ENCODE peak calls at places on chromosomes 12 and 14, in five cellular contexts. U, A, O, J and N are unnamed samples.

GRCh38 chr12:97324471-97324870 is 138.1 kb upstream of the RMST start:
- DNase-seq in U (no peak), J (peak), A (no peak), O (no peak), N (no peak)

GRCh38 chr14:47278233-47278842 is 397.1 kb downstream of the MDGA2 start:
- DNase-seq in U (no peak), O (peak), A (peak), J (peak), N (no peak)

GRCh38 chr12:124523071-124523470 is 44.3 kb downstream of the NCOR2 start:
- DNase-seq in A (no peak), O (no peak), J (no peak), U (no peak), N (peak)

GRCh38 chr14:83342590-83342989 is 1808.9 kb upstream of the SEL1L start:
- DNase-seq in J (no peak), O (no peak), U (no peak), A (no peak), N (no peak)

GRCh38 chr12:113054948-113055486 is 1.5 kb upstream of the DTX1 start:
- DNase-seq in A (no peak), J (no peak), U (no peak), O (no peak), N (peak)

GRCh38 chr12:104578453-104578852 is 121.7 kb downstream of the CHST11 start:
- DNase-seq in O (peak), J (no peak), U (no peak), A (no peak), N (peak)

GRCh38 chr12:121713257-121714155 is 954 bp downstream of the TMEM120B start:
- DNase-seq in O (peak), A (no peak), J (no peak), U (no peak), N (peak)

GRCh38 chr14:104676694-104677505 is 12.5 kb upstream of the INF2 start:
- DNase-seq in A (no peak), O (no peak), U (no peak), J (peak), N (peak)

GRCh38 chr12:84919271-84919670 is 6.7 kb upstream of the SLC6A15 start:
- DNase-seq in J (no peak), U (no peak), O (peak), A (no peak), N (no peak)

GRCh38 chr14:90785876-90786450 is 30.3 kb downstream of the TTC7B start:
- DNase-seq in U (no peak), A (no peak), J (no peak), O (no peak), N (no peak)

GRCh38 chr12:31524791-31525495 is 66.0 kb downstream of the DENND5B start:
- DNase-seq in U (no peak), O (peak), J (no peak), A (peak), N (no peak)

GRCh38 chr12:115866909-115867525 is 410.5 kb downstream of the MED13L start:
- DNase-seq in J (no peak), O (peak), A (no peak), U (no peak), N (no peak)

GRCh38 chr14:101476258-101476930 is 84.9 kb upstream of the DIO3 start:
- DNase-seq in O (no peak), J (no peak), A (no peak), U (no peak), N (no peak)

GRCh38 chr12:105523164-105524057 is 192.9 kb downstream of the C12orf75 start:
- DNase-seq in U (peak), A (no peak), J (no peak), O (peak), N (peak)

GRCh38 chr12:122955151-122955550 is 11.1 kb downstream of the ABCB9 start:
- DNase-seq in A (no peak), J (no peak), O (no peak), U (no peak), N (peak)

GRCh38 chr12:78719721-78720120 is 144.9 kb upstream of the SYT1 start:
- DNase-seq in U (no peak), O (no peak), J (no peak), A (no peak), N (no peak)

GRCh38 chr14:100275214-100275613 is 31.0 kb downstream of the SLC25A29 start:
- DNase-seq in U (no peak), J (no peak), O (no peak), A (no peak), N (no peak)

GRCh38 chr14:104892517-104893434 is 27.7 kb downstream of the CEP170B start:
- DNase-seq in U (no peak), O (no peak), J (peak), A (no peak), N (peak)

GRCh38 chr12:51132693-51133092 is 40.2 kb downstream of the TFCP2 start:
- DNase-seq in U (no peak), O (peak), J (no peak), A (no peak), N (no peak)

GRCh38 chr14:24060984-24061913 is 9.4 kb downstream of the CARMIL3 start:
- DNase-seq in U (no peak), J (no peak), A (no peak), O (no peak), N (peak)

GRCh38 chr12:95358111-95359083 is 115.6 kb upstream of the METAP2 start:
- DNase-seq in O (peak), A (no peak), J (no peak), U (no peak), N (peak)

GRCh38 chr12:104457746-104458644 is 1.2 kb downstream of the CHST11 start:
- DNase-seq in A (no peak), J (peak), U (no peak), O (no peak), N (peak)

GRCh38 chr12:1767407-1768090 is 52.8 kb upstream of the LRTM2 start:
- DNase-seq in J (no peak), U (no peak), O (no peak), A (no peak), N (no peak)

GRCh38 chr14:32711103-32711680 is 227.5 kb upstream of the NPAS3 start:
- DNase-seq in U (no peak), J (no peak), O (peak), A (peak), N (no peak)

GRCh38 chr12:43233861-43234260 is 318.1 kb downstream of the ADAMTS20 start:
- DNase-seq in A (no peak), U (no peak), J (no peak), O (no peak), N (no peak)

GRCh38 chr14:23028800-23029199 is 5.9 kb downstream of the PSMB5 start:
- DNase-seq in U (no peak), J (no peak), A (no peak), O (no peak), N (no peak)

GRCh38 chr12:13342971-13343370 is 146.4 kb downstream of the EMP1 start:
- DNase-seq in J (no peak), O (peak), A (no peak), U (no peak), N (no peak)

GRCh38 chr12:51103977-51104376 is 20.6 kb upstream of the CSRNP2 start:
- DNase-seq in A (no peak), U (no peak), O (no peak), J (no peak), N (peak)

GRCh38 chr12:82866946-82867345 is 180.2 kb downstream of the TMTC2 start:
- DNase-seq in U (no peak), O (no peak), A (no peak), J (no peak), N (no peak)

GRCh38 chr12:13087766-13088165 is 15.7 kb downstream of the GSG1 start:
- DNase-seq in U (no peak), J (peak), A (no peak), O (no peak), N (no peak)

GRCh38 chr12:113591480-113591971 is 119.9 kb upstream of the LHX5 start:
- DNase-seq in A (no peak), U (no peak), J (peak), O (no peak), N (peak)

GRCh38 chr12:2628401-2628800 is 166.4 kb upstream of the FKBP4 start:
- DNase-seq in J (no peak), O (no peak), A (no peak), U (no peak), N (no peak)

GRCh38 chr12:47268501-47269459 is 189.0 kb upstream of the AMIGO2 start:
- DNase-seq in U (no peak), A (no peak), O (no peak), J (no peak), N (no peak)

GRCh38 chr14:50741571-50741970 is 73.5 kb upstream of the SAV1 start:
- DNase-seq in O (peak), U (no peak), J (no peak), A (peak), N (peak)

GRCh38 chr14:104130974-104131651 is 7.3 kb upstream of the KIF26A start:
- DNase-seq in U (no peak), O (peak), A (no peak), J (peak), N (peak)

GRCh38 chr12:117494833-117495714 is 133.6 kb upstream of the NOS1 start:
- DNase-seq in U (no peak), A (no peak), J (no peak), O (no peak), N (no peak)

GRCh38 chr12:94151577-94151976 is 3.2 kb downstream of the PLXNC1 start:
- DNase-seq in U (no peak), A (no peak), J (no peak), O (no peak), N (no peak)

GRCh38 chr12:94148841-94149780 is 734 bp downstream of the PLXNC1 start:
- DNase-seq in U (no peak), O (peak), A (no peak), J (peak), N (peak)

GRCh38 chr12:94150483-94151225 is 2.3 kb downstream of the PLXNC1 start:
- DNase-seq in O (no peak), A (no peak), U (no peak), J (no peak), N (peak)

GRCh38 chr12:94147991-94148840 is at the start of gene PLXNC1:
- DNase-seq in U (no peak), J (peak), A (no peak), O (peak), N (peak)

DNA sequence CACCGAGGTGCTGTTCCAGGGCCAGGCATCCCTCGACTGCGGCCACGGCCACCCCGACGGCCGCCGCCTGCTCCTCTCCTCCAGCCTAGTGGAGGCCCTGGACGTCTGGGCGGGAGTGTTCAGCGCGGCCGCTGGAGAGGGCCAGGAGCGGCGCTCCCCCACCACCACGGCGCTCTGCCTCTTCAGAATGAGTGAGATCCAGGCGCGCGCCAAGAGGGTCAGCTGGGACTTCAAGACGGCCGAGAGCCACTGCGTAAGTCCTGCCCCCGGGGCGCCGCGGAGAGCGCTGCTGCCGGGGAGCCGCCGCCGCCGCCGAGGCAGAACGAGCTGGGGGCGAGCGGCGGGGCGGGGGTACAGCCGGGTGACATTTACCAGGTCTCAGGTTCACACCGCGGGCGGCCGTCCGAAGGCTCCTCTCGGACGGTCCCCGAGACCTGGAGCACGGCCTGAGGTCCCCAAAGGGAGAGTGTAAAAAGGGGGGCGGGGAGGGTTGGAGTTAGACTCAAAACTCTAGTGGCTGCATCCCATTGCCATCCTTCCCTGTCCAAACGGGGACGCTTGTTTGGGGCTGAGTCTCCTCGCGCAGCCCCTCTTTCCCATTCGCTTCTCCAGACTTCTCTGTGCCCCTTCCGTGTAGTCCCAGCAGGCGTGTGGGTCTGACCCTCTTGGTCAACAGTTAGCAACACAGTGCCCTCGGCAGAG is 1.6 kb downstream of the PLXNC1 start:
- DNase-seq in O (peak), U (no peak), J (peak), A (no peak), N (peak)
- H3K4me3 ChIP-seq in O (peak), U (peak), J (peak), A (no peak), N (no peak)

GRCh38 chr12:6869049-6870021 is 2.0 kb downstream of the TPI1 start:
- DNase-seq in O (peak), A (peak), J (peak), U (peak), N (peak)

GRCh38 chr12:6872073-6873048 is 742 bp downstream of the SPSB2 start:
- DNase-seq in O (peak), A (peak), U (peak), J (peak), N (peak)

GRCh38 chr12:6873094-6874006 is at the start of gene SPSB2:
- DNase-seq in J (peak), O (peak), A (peak), U (peak), N (peak)

GRCh38 chr12:6868211-6869048 is 1.1 kb downstream of the TPI1 start:
- DNase-seq in O (peak), A (no peak), U (no peak), J (peak), N (peak)

DNA sequence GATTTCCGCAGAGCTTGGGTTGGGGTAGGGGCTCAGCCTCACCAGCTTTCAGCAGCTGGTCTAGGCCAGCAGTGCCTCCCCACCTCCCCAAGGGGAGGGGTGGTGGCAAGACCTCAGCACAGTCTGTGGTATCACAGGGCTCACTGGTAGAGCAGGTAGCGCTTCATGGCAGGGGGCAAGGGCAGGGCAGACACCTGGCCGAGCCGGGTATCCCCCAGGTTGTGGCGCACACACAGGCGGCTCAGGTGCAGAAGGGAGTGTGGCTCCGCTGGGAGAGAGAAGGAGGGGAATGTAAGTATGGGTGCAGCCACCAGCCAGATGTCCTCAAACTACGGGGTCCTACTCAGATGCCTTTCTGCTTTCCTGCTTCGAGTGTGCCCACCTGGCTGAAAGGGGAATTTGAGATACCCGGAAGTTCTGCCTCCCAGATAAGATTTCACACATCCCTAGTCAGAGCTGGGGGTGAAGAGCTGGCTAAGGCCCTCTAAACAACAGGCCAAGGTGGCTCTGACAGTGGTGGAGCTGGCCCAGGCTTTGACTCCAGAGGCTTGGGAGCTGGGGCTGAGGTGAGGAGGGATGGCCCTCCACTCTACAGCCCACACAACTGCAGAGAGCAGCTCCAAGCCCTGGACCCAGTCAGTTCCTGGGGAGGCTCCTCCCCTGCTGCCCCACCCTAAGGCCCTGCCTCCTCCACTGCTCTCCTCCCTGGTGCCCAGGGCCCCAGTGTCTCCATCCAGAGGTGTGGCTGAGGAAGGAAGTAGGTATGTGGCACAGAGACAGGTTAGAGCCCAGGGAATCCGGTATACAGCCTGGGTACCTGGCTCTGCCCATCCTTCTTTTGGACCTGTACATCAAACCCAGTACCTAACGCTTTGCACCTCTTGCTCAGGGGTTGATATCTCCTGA is 1.8 kb downstream of the SPSB2 start:
- DNase-seq in A (peak), O (peak), J (peak), U (no peak), N (peak)
- H3K4me3 ChIP-seq in A (peak), O (peak), J (peak), U (no peak), N (peak)

DNA sequence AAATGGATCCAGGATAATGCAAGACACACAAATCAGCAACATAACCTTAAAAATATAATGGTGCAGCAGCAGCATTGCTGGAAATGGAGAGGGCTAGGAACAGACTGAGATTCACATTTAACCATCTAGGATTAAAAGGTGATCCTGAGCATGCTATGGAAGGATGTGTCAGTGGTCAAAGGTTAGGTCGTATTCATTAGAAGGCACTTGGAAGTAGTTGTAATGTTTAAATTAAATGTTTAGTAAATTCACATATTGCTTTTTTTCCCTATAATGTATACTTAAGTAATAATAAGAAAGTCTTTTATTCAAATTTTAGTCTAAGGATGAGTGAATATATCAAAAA is 368.6 kb upstream of the PDE3A start:
- DNase-seq in J (no peak), A (no peak), U (no peak), O (no peak), N (no peak)
- H3K4me3 ChIP-seq in J (no peak), A (no peak), U (no peak), O (no peak), N (no peak)

DNA sequence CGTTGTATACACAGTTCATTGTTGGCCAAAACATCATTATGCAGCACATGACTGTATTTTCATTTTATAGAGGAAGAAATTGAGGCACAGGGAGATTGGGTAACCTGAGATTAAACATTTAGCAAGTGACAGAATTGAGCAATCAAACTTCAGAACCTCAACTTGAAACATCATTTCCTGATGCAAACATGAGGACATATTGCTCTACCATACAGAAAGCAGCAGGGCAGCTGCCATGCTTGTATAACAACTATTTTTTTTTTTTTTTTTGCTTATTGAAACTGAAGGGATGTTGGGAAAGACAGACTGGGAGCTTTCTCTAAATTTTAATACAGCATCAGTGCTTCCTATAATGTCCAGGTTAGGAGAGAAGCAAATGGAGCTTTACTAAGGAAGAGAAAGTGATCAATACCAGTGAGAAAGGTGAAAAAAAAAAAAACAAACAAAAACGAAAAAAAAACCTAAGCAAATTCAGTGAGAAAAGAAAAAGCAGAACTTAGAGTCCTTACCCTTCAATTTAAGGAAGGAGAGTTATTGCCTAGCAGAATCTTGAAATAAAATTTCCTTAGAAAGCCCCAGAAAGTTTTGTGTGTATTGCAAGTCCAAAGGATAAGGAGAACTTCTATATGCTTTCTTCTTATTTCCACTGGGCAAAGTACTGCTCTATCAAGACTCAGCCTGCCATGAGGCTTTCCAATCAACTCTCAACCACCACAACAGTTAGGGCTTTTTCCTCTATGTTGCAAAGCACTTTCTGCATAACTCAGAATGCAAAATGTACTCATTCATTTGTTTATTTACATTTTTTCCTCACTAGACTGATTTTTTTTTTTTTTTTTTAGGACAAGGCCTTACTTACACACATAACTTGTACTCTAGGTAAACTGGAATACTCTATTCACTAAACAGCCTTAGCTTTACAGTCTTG is 21.6 kb downstream of the BTG1 start:
- DNase-seq in A (no peak), J (no peak), O (peak), U (no peak), N (no peak)
- H3K4me3 ChIP-seq in A (no peak), J (no peak), O (no peak), U (no peak), N (no peak)